ENCODE peak calls at places on chromosomes 2 and 18, in eight cellular contexts. K, R, H, J, P, Q, M and O are unnamed samples.
A peak's percentile ranks its signal among the peaks of the same experiment; 100 is the strongest.

GRCh38 chr2:4938246-4938645 is 753.9 kb upstream of the SOX11 start:
- DNase-seq in K (no peak), R (no peak), H (no peak), J (no peak), P (no peak), Q (no peak), M (no peak), O (no peak)

GRCh38 chr2:74029719-74030397 is 45.1 kb downstream of the TET3 start:
- DNase-seq in K (no peak), R (no peak), H (no peak), J (no peak), P (no peak), Q (no peak), M (no peak), O (no peak)

GRCh38 chr2:231670892-231671616 is 37.3 kb upstream of the PTMA start:
- DNase-seq in K (no peak), R (peak; percentile 42), H (no peak), J (no peak), P (no peak), Q (no peak), M (no peak), O (no peak)

GRCh38 chr18:45974088-45974536 is 7.0 kb upstream of the EPG5 start:
- DNase-seq in K (peak; percentile 61), R (peak; percentile 73), H (no peak), J (peak; percentile 86), P (peak; percentile 57), Q (peak; percentile 51), M (peak; percentile 62), O (peak; percentile 78)

GRCh38 chr2:202178342-202178958 is 59.9 kb downstream of the SUMO1 start:
- DNase-seq in K (peak; percentile 57), R (peak; percentile 59), H (no peak), J (peak; percentile 79), P (peak; percentile 47), Q (peak; percentile 62), M (peak; percentile 43), O (no peak)

GRCh38 chr2:170525566-170525900 is 189.6 kb upstream of the SP5 start:
- DNase-seq in K (no peak), R (peak; percentile 34), H (no peak), J (peak; percentile 94), P (peak; percentile 95), Q (peak; percentile 59), M (peak; percentile 85), O (no peak)

GRCh38 chr2:70141754-70142589 is 48.8 kb downstream of the C2orf42 start:
- DNase-seq in K (peak; percentile 64), R (peak; percentile 84), H (no peak), J (peak; percentile 38), P (no peak), Q (no peak), M (no peak), O (no peak)

GRCh38 chr2:60565472-60565871 is 12.0 kb upstream of the BCL11A start:
- DNase-seq in K (peak; percentile 57), R (peak; percentile 9), H (no peak), J (peak; percentile 28), P (peak; percentile 32), Q (no peak), M (no peak), O (no peak)

GRCh38 chr2:44674473-44675299 is 266.8 kb upstream of the SIX3 start:
- DNase-seq in K (peak; percentile 89), R (no peak), H (no peak), J (no peak), P (no peak), Q (no peak), M (no peak), O (no peak)

GRCh38 chr2:28419705-28420270 is 27.1 kb downstream of the FOSL2 start:
- DNase-seq in K (no peak), R (no peak), H (peak; percentile 32), J (peak; percentile 34), P (no peak), Q (no peak), M (no peak), O (no peak)

GRCh38 chr2:121356058-121356640 is 71.1 kb upstream of the TFCP2L1 start:
- DNase-seq in K (peak; percentile 33), R (peak; percentile 69), H (no peak), J (peak; percentile 69), P (peak; percentile 48), Q (peak; percentile 74), M (peak; percentile 56), O (no peak)

GRCh38 chr18:3935316-3935715 is 485.3 kb downstream of the TGIF1 start:
- DNase-seq in K (no peak), R (no peak), H (no peak), J (peak; percentile 33), P (no peak), Q (no peak), M (peak; percentile 12), O (no peak)

GRCh38 chr18:77054606-77055428 is 77.8 kb downstream of the MBP start:
- DNase-seq in K (peak; percentile 96), R (peak; percentile 47), H (no peak), J (peak; percentile 93), P (peak; percentile 80), Q (peak; percentile 42), M (peak; percentile 71), O (peak; percentile 92)

GRCh38 chr18:29361843-29362242 is 1184.9 kb upstream of the CDH2 start:
- DNase-seq in K (no peak), R (peak; percentile 23), H (no peak), J (no peak), P (no peak), Q (no peak), M (no peak), O (no peak)

GRCh38 chr2:62133320-62133823 is 62.5 kb upstream of the B3GNT2 start:
- DNase-seq in K (no peak), R (no peak), H (no peak), J (no peak), P (no peak), Q (no peak), M (no peak), O (no peak)
- TF ChIP-seq CTCF in K (no peak), R (no peak), H (no peak), J (no peak), P (no peak), Q (no peak), M (no peak), O (no peak)

GRCh38 chr2:224059178-224059577 is 20.1 kb upstream of the SERPINE2 start:
- DNase-seq in K (no peak), R (no peak), H (no peak), J (no peak), P (no peak), Q (no peak), M (no peak), O (no peak)

GRCh38 chr2:224058048-224058775 is 19.1 kb upstream of the SERPINE2 start:
- DNase-seq in K (no peak), R (no peak), H (no peak), J (no peak), P (no peak), Q (no peak), M (no peak), O (no peak)

GRCh38 chr2:224063308-224063648 is 24.2 kb upstream of the SERPINE2 start:
- DNase-seq in K (no peak), R (no peak), H (no peak), J (no peak), P (no peak), Q (no peak), M (no peak), O (no peak)

GRCh38 chr2:224060783-224061482 is 21.8 kb upstream of the SERPINE2 start:
- DNase-seq in K (no peak), R (no peak), H (no peak), J (no peak), P (no peak), Q (no peak), M (no peak), O (no peak)

DNA sequence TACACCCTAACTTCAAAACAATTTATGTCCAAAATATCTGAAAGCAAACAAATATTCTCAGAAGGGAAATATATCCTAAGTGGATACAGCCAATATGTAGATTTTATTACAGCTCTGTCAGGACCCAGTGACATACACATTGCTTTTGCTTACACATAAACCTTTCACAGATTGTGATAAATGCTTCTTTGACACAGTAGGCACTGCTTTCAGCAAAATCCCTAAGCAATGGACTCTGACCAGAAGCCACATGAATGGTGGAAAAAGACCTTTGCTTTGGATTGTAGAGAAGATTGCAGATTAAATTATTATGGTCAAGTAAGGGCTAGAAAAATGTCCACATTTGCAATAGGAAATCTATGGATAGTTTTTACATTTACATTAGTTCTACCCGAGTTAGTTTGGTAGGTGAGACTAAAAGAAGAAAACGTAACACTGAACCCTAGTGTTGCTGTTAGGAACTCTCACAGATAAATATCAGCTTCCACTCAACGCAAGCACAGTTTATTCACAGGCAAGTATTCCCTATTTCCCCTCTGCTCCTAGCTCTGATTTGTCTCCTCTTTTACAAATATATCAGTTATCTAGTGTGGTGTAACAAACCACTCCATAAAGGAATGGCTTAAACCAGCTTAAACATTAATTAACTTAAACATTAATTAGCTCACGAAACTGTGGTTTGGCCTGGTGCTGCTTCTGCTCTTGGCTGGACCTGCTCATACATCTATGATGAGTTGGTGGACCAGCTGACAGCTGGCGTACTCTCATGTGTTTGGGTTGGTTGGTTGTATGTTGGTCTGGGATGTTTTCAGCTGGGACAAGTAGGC is 23.6 kb upstream of the SERPINE2 start:
- DNase-seq in K (no peak), R (no peak), H (no peak), J (no peak), P (no peak), Q (no peak), M (no peak), O (no peak)
- TF ChIP-seq CTCF in K (no peak), R (no peak), H (peak; percentile 10), J (no peak), P (no peak), Q (no peak), M (no peak), O (no peak)

GRCh38 chr2:525611-526010 is 151.6 kb downstream of the TMEM18 start:
- DNase-seq in K (no peak), R (no peak), H (no peak), J (no peak), P (no peak), Q (no peak), M (no peak), O (no peak)

GRCh38 chr2:526918-527317 is 150.3 kb downstream of the TMEM18 start:
- DNase-seq in K (no peak), R (no peak), H (no peak), J (no peak), P (no peak), Q (no peak), M (no peak), O (no peak)

GRCh38 chr2:527581-527980 is 149.6 kb downstream of the TMEM18 start:
- DNase-seq in K (no peak), R (no peak), H (no peak), J (no peak), P (no peak), Q (no peak), M (no peak), O (no peak)

GRCh38 chr2:529852-530251 is 147.4 kb downstream of the TMEM18 start:
- DNase-seq in K (no peak), R (no peak), H (no peak), J (no peak), P (no peak), Q (no peak), M (no peak), O (no peak)

GRCh38 chr2:529425-529824 is 147.8 kb downstream of the TMEM18 start:
- DNase-seq in K (peak; percentile 54), R (peak; percentile 30), H (no peak), J (peak; percentile 1), P (no peak), Q (no peak), M (no peak), O (no peak)
- TF ChIP-seq CTCF in K (peak; percentile 75), R (peak; percentile 53), H (peak; percentile 81), J (no peak), P (peak; percentile 11), Q (peak; percentile 72), M (no peak), O (no peak)

DNA sequence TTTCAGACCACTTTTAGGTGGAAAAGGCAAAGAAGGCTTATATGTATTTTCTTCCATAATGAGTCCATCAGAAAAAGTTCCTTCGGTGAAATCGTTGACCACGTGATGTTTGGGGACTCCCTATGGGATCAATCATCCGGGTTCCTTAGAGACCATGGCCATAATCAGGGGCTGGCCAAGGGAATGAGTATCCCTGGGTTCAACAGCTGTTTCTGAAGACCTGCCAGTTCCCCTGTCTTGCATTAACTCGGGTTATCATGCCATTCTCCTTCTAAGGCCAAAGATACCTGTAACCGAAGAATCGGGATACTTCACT is 18.7 kb upstream of the TMEM177 start:
- DNase-seq in K (no peak), R (no peak), H (no peak), J (no peak), P (no peak), Q (no peak), M (no peak), O (no peak)
- TF ChIP-seq CTCF in K (no peak), R (no peak), H (peak; percentile 40), J (no peak), P (no peak), Q (no peak), M (no peak), O (peak; percentile 44)